ENCODE peak calls at places on chromosome 16, in five cellular contexts. One of them, this sample, is unnamed.

GRCh38 chr16:2149630-2150417 is 1.4 kb downstream of the RAB26 start:
- DNase-seq in Peyer's patch: no peak
- DNase-seq in CD8-positive, alpha-beta T cell: no peak
- DNase-seq in heart left ventricle: no peak
- DNase-seq in HCT116: no peak
- DNase-seq in this sample: no peak

GRCh38 chr16:77289331-77289809 is 90.2 kb downstream of the SYCE1L start:
- DNase-seq in Peyer's patch: no peak
- DNase-seq in CD8-positive, alpha-beta T cell: no peak
- DNase-seq in heart left ventricle: no peak
- DNase-seq in HCT116: no peak
- DNase-seq in this sample: no peak

GRCh38 chr16:22348296-22348695 is 26.1 kb downstream of the CDR2 start:
- DNase-seq in Peyer's patch: no peak
- DNase-seq in CD8-positive, alpha-beta T cell: no peak
- DNase-seq in heart left ventricle: no peak
- DNase-seq in HCT116: no peak
- DNase-seq in this sample: no peak

GRCh38 chr16:55364811-55365210 is 40.8 kb downstream of the IRX6 start:
- DNase-seq in Peyer's patch: no peak
- DNase-seq in CD8-positive, alpha-beta T cell: no peak
- DNase-seq in heart left ventricle: no peak
- DNase-seq in HCT116: no peak
- DNase-seq in this sample: no peak

GRCh38 chr16:11896776-11897175 is 19.0 kb downstream of the GSPT1 start:
- DNase-seq in Peyer's patch: no peak
- DNase-seq in CD8-positive, alpha-beta T cell: no peak
- DNase-seq in heart left ventricle: no peak
- DNase-seq in HCT116: no peak
- DNase-seq in this sample: peak; percentile 36

GRCh38 chr16:14510939-14511797 is 118.9 kb downstream of the PARN start:
- DNase-seq in Peyer's patch: no peak
- DNase-seq in CD8-positive, alpha-beta T cell: no peak
- DNase-seq in heart left ventricle: no peak
- DNase-seq in HCT116: no peak
- DNase-seq in this sample: no peak

GRCh38 chr16:88688013-88688778 is 1.9 kb upstream of the SNAI3 start:
- DNase-seq in Peyer's patch: peak; percentile 70
- DNase-seq in CD8-positive, alpha-beta T cell: no peak
- DNase-seq in heart left ventricle: no peak
- DNase-seq in HCT116: no peak
- DNase-seq in this sample: no peak

GRCh38 chr16:17129971-17130370 is 340.8 kb downstream of the XYLT1 start:
- DNase-seq in Peyer's patch: no peak
- DNase-seq in CD8-positive, alpha-beta T cell: no peak
- DNase-seq in heart left ventricle: no peak
- DNase-seq in HCT116: no peak
- DNase-seq in this sample: no peak

GRCh38 chr16:8572919-8573724 is 17.2 kb downstream of the TMEM114 start:
- DNase-seq in Peyer's patch: no peak
- DNase-seq in CD8-positive, alpha-beta T cell: no peak
- DNase-seq in heart left ventricle: no peak
- DNase-seq in HCT116: peak; percentile 29
- DNase-seq in this sample: no peak

GRCh38 chr16:58264961-58265479 is 29.8 kb downstream of the PRSS54 start:
- DNase-seq in Peyer's patch: no peak
- DNase-seq in CD8-positive, alpha-beta T cell: no peak
- DNase-seq in heart left ventricle: no peak
- DNase-seq in HCT116: no peak
- DNase-seq in this sample: peak; percentile 37

GRCh38 chr16:6643083-6643686 is 689.5 kb upstream of the RBFOX1 start:
- DNase-seq in Peyer's patch: no peak
- DNase-seq in CD8-positive, alpha-beta T cell: peak; percentile 17
- DNase-seq in heart left ventricle: no peak
- DNase-seq in HCT116: no peak
- DNase-seq in this sample: peak; percentile 1

GRCh38 chr16:88782454-88783390 is 2.3 kb downstream of the PIEZO1 start:
- DNase-seq in Peyer's patch: no peak
- DNase-seq in CD8-positive, alpha-beta T cell: peak; percentile 58
- DNase-seq in heart left ventricle: no peak
- DNase-seq in HCT116: peak; percentile 48
- DNase-seq in this sample: no peak

GRCh38 chr16:86557587-86557986 is 2.6 kb upstream of the MTHFSD start:
- DNase-seq in Peyer's patch: no peak
- DNase-seq in CD8-positive, alpha-beta T cell: no peak
- DNase-seq in heart left ventricle: no peak
- DNase-seq in HCT116: no peak
- DNase-seq in this sample: no peak

GRCh38 chr16:49158029-49158642 is 123.5 kb downstream of the CBLN1 start:
- DNase-seq in Peyer's patch: no peak
- DNase-seq in CD8-positive, alpha-beta T cell: no peak
- DNase-seq in heart left ventricle: no peak
- DNase-seq in HCT116: peak; percentile 7
- DNase-seq in this sample: no peak

GRCh38 chr16:30958164-30959083 is 870 bp downstream of the SETD1A start:
- DNase-seq in Peyer's patch: no peak
- DNase-seq in CD8-positive, alpha-beta T cell: peak; percentile 61
- DNase-seq in heart left ventricle: peak; percentile 73
- DNase-seq in HCT116: peak; percentile 35
- DNase-seq in this sample: no peak

GRCh38 chr16:30397056-30397455 is 1.8 kb downstream of the ZNF48 start:
- DNase-seq in Peyer's patch: no peak
- DNase-seq in CD8-positive, alpha-beta T cell: no peak
- DNase-seq in heart left ventricle: no peak
- DNase-seq in HCT116: no peak
- DNase-seq in this sample: no peak

GRCh38 chr16:31875112-31875803 is 1.7 kb downstream of the ZNF267 start:
- DNase-seq in Peyer's patch: no peak
- DNase-seq in CD8-positive, alpha-beta T cell: no peak
- DNase-seq in heart left ventricle: no peak
- DNase-seq in HCT116: no peak
- DNase-seq in this sample: no peak

GRCh38 chr16:64011650-64012049 is 1110.2 kb downstream of the CDH11 start:
- DNase-seq in Peyer's patch: no peak
- DNase-seq in CD8-positive, alpha-beta T cell: no peak
- DNase-seq in heart left ventricle: no peak
- DNase-seq in HCT116: no peak
- DNase-seq in this sample: no peak

GRCh38 chr16:27330542-27330941 is 16.8 kb downstream of the IL4R start:
- DNase-seq in Peyer's patch: no peak
- DNase-seq in CD8-positive, alpha-beta T cell: no peak
- DNase-seq in heart left ventricle: no peak
- DNase-seq in HCT116: no peak
- DNase-seq in this sample: peak; percentile 93

GRCh38 chr16:27929818-27930217 is 133.7 kb downstream of the GSG1L start:
- DNase-seq in Peyer's patch: no peak
- DNase-seq in CD8-positive, alpha-beta T cell: no peak
- DNase-seq in heart left ventricle: no peak
- DNase-seq in HCT116: no peak
- DNase-seq in this sample: no peak

GRCh38 chr16:17345043-17345442 is 125.7 kb downstream of the XYLT1 start:
- DNase-seq in Peyer's patch: no peak
- DNase-seq in CD8-positive, alpha-beta T cell: no peak
- DNase-seq in heart left ventricle: no peak
- DNase-seq in HCT116: no peak
- DNase-seq in this sample: peak; percentile 39

GRCh38 chr16:29729116-29729521 is 16.7 kb downstream of the C16orf54 start:
- DNase-seq in Peyer's patch: no peak
- DNase-seq in CD8-positive, alpha-beta T cell: no peak
- DNase-seq in heart left ventricle: no peak
- DNase-seq in HCT116: peak; percentile 57
- DNase-seq in this sample: peak; percentile 4

GRCh38 chr16:75380870-75381269 is 52.4 kb downstream of the CFDP1 start:
- DNase-seq in Peyer's patch: no peak
- DNase-seq in CD8-positive, alpha-beta T cell: no peak
- DNase-seq in heart left ventricle: no peak
- DNase-seq in HCT116: no peak
- DNase-seq in this sample: no peak

GRCh38 chr16:88497561-88498420 is 44.7 kb downstream of the ZFPM1 start:
- DNase-seq in Peyer's patch: no peak
- DNase-seq in CD8-positive, alpha-beta T cell: no peak
- DNase-seq in heart left ventricle: no peak
- DNase-seq in HCT116: no peak
- DNase-seq in this sample: no peak

GRCh38 chr16:3187798-3188674 is at the start of gene OR1F1:
- DNase-seq in Peyer's patch: peak; percentile 25
- DNase-seq in CD8-positive, alpha-beta T cell: peak; percentile 60
- DNase-seq in heart left ventricle: no peak
- DNase-seq in HCT116: peak; percentile 81
- DNase-seq in this sample: no peak

GRCh38 chr16:87607871-87608270 is 5.6 kb downstream of the JPH3 start:
- DNase-seq in Peyer's patch: no peak
- DNase-seq in CD8-positive, alpha-beta T cell: no peak
- DNase-seq in heart left ventricle: peak; percentile 18
- DNase-seq in HCT116: no peak
- DNase-seq in this sample: no peak

GRCh38 chr16:90012978-90013745 is 6.1 kb downstream of the DBNDD1 start:
- DNase-seq in Peyer's patch: no peak
- DNase-seq in CD8-positive, alpha-beta T cell: no peak
- DNase-seq in heart left ventricle: no peak
- DNase-seq in HCT116: no peak
- DNase-seq in this sample: no peak

GRCh38 chr16:58487566-58488351 is 12.2 kb upstream of the NDRG4 start:
- DNase-seq in Peyer's patch: peak; percentile 82
- DNase-seq in CD8-positive, alpha-beta T cell: peak; percentile 78
- DNase-seq in heart left ventricle: peak; percentile 94
- DNase-seq in HCT116: peak; percentile 56
- DNase-seq in this sample: peak; percentile 38

GRCh38 chr16:14423344-14423743 is 206.7 kb downstream of the PARN start:
- DNase-seq in Peyer's patch: no peak
- DNase-seq in CD8-positive, alpha-beta T cell: no peak
- DNase-seq in heart left ventricle: no peak
- DNase-seq in HCT116: no peak
- DNase-seq in this sample: no peak

DNA sequence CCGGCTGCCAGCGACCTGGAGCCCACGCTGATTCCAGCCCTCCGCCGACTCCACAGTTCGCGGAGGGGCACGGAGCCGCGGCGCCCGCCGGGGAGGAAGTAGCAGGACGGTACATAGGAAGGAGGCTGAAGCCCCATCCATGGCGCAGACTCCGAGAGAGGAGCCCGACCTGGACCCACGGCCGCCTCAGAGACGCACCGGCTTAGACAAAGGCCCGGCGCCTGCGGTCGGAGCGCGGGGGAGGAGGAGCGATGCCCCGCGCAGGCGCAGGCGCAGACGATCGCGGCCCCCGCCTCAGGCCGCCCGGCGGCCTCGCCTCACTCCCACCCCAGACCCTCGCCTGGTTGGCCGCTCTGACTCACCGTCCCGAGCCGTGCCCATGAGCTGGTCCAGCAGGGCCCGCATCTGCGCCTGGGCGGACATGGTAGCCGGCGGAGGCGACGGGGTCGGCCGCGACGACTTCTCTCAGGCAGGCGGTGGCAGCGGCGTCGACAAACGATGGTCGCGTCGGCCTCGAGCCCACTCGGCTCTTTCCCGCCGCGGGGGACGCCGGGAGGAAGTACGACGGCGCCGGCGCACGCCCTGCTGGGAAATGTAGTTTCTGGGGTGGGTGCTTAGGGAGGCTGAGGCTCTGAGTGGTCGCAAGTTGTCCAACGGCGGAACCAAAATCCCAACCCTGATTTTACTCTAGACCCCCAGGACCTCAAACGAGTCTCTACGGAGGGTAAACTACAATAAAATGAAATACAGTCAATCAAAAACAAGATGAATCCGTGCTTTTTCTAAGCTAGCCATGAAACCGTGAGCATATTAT is at the start of gene LUC7L:
- DNase-seq in Peyer's patch: peak; percentile 90
- DNase-seq in CD8-positive, alpha-beta T cell: peak; percentile 84
- DNase-seq in heart left ventricle: peak; percentile 94
- DNase-seq in HCT116: peak; percentile 34
- DNase-seq in this sample: peak; percentile 45
- H3K27ac ChIP-seq in Peyer's patch: peak within 1 kb of the TSS; percentile 98
- H3K27ac ChIP-seq in CD8-positive, alpha-beta T cell: peak within 1 kb of the TSS; percentile 84
- H3K27ac ChIP-seq in heart left ventricle: peak within 1 kb of the TSS; percentile 98
- H3K27ac ChIP-seq in HCT116: peak within 1 kb of the TSS; percentile 82
- H3K27ac ChIP-seq in this sample: peak within 1 kb of the TSS; percentile 96

GRCh38 chr16:65634833-65635232 is 513.0 kb upstream of the CDH11 start:
- DNase-seq in Peyer's patch: no peak
- DNase-seq in CD8-positive, alpha-beta T cell: no peak
- DNase-seq in heart left ventricle: no peak
- DNase-seq in HCT116: no peak
- DNase-seq in this sample: no peak

DNA sequence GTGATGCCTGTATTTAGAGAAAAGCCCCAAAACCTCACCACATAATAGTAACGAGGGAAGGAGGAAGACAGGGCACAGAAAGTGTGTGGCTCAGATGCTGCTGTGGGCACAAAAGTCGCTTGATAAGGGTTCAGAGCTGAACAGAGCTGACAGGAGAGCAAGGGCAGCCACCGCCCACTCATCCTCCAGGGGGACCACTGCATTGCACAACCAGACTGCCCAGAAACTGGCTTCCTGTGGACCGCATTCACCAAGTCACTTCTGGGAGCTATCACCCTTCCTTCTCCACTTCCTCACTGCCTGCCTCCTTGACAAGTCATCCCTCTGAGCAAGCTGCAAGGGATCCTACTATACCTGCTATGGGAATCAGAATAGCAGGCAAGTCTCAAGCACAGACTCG is 512.4 kb upstream of the CDH11 start:
- DNase-seq in Peyer's patch: no peak
- DNase-seq in CD8-positive, alpha-beta T cell: no peak
- DNase-seq in heart left ventricle: no peak
- DNase-seq in HCT116: no peak
- DNase-seq in this sample: no peak
- TF ChIP-seq CTCF in Peyer's patch: no peak
- TF ChIP-seq CTCF in CD8-positive, alpha-beta T cell: no peak
- TF ChIP-seq CTCF in heart left ventricle: no peak
- TF ChIP-seq CTCF in HCT116: no peak
- TF ChIP-seq CTCF in this sample: no peak

GRCh38 chr16:50279142-50279865 is 13.0 kb downstream of the ADCY7 start:
- DNase-seq in Peyer's patch: peak; percentile 53
- DNase-seq in CD8-positive, alpha-beta T cell: no peak
- DNase-seq in heart left ventricle: peak; percentile 81
- DNase-seq in HCT116: no peak
- DNase-seq in this sample: no peak

GRCh38 chr16:50280932-50281331 is 14.6 kb downstream of the ADCY7 start:
- DNase-seq in Peyer's patch: no peak
- DNase-seq in CD8-positive, alpha-beta T cell: no peak
- DNase-seq in heart left ventricle: peak; percentile 36
- DNase-seq in HCT116: no peak
- DNase-seq in this sample: no peak

GRCh38 chr16:50282955-50283631 is 16.7 kb downstream of the ADCY7 start:
- DNase-seq in Peyer's patch: no peak
- DNase-seq in CD8-positive, alpha-beta T cell: no peak
- DNase-seq in heart left ventricle: peak; percentile 56
- DNase-seq in HCT116: no peak
- DNase-seq in this sample: no peak

GRCh38 chr16:50282010-50282538 is 15.7 kb downstream of the ADCY7 start:
- DNase-seq in Peyer's patch: no peak
- DNase-seq in CD8-positive, alpha-beta T cell: peak; percentile 60
- DNase-seq in heart left ventricle: peak; percentile 90
- DNase-seq in HCT116: no peak
- DNase-seq in this sample: no peak

GRCh38 chr16:50281391-50282009 is 15.1 kb downstream of the ADCY7 start:
- DNase-seq in Peyer's patch: no peak
- DNase-seq in CD8-positive, alpha-beta T cell: no peak
- DNase-seq in heart left ventricle: peak; percentile 49
- DNase-seq in HCT116: no peak
- DNase-seq in this sample: no peak
- H3K4me3 ChIP-seq in Peyer's patch: peak overlapping the region; percentile 11
- H3K4me3 ChIP-seq in CD8-positive, alpha-beta T cell: peak overlapping the region; percentile 40
- H3K4me3 ChIP-seq in heart left ventricle: no peak overlapping the region
- H3K4me3 ChIP-seq in HCT116: no peak overlapping the region
- H3K4me3 ChIP-seq in this sample: no peak overlapping the region

GRCh38 chr16:50245417-50246298 is 20.7 kb upstream of the ADCY7 start:
- DNase-seq in Peyer's patch: peak; percentile 76
- DNase-seq in CD8-positive, alpha-beta T cell: peak; percentile 56
- DNase-seq in heart left ventricle: no peak
- DNase-seq in HCT116: peak; percentile 39
- DNase-seq in this sample: no peak
- H3K27ac ChIP-seq in Peyer's patch: peak overlapping the region; percentile 62
- H3K27ac ChIP-seq in CD8-positive, alpha-beta T cell: no peak overlapping the region
- H3K27ac ChIP-seq in heart left ventricle: peak overlapping the region; percentile 12
- H3K27ac ChIP-seq in HCT116: peak overlapping the region; percentile 47
- H3K27ac ChIP-seq in this sample: no peak overlapping the region

This sample was measured in AG04450.